ENCODE peak calls at places on chromosome 2, in nine cellular contexts. One of them, this sample, is unnamed. For H3K36me3, the result is how much of the 10 kb centered on the place peaks cover.

GRCh38 chr2:159903404-159904126 is 105.6 kb upstream of the CD302 start:
- DNase-seq in mammary epithelial cell: no peak
- DNase-seq in Karpas-422: no peak
- DNase-seq in pancreas: no peak
- DNase-seq in tibial artery: peak
- DNase-seq in breast epithelium: peak
- DNase-seq in spleen: peak
- DNase-seq in tibial nerve: no peak
- DNase-seq in endodermal cell: no peak
- DNase-seq in this sample: no peak

GRCh38 chr2:222424281-222424728 is at the start of gene SGPP2:
- DNase-seq in spleen: peak
- DNase-seq in pancreas: peak
- DNase-seq in breast epithelium: no peak
- DNase-seq in Karpas-422: no peak
- DNase-seq in mammary epithelial cell: no peak
- DNase-seq in tibial artery: no peak
- DNase-seq in tibial nerve: no peak
- DNase-seq in endodermal cell: peak
- DNase-seq in this sample: no peak

GRCh38 chr2:238695538-238695937 is 152.3 kb upstream of the TWIST2 start:
- DNase-seq in breast epithelium: no peak
- DNase-seq in pancreas: no peak
- DNase-seq in tibial nerve: no peak
- DNase-seq in mammary epithelial cell: no peak
- DNase-seq in endodermal cell: no peak
- DNase-seq in tibial artery: no peak
- DNase-seq in spleen: no peak
- DNase-seq in Karpas-422: no peak
- DNase-seq in this sample: no peak

GRCh38 chr2:1830936-1831616 is 86.8 kb upstream of the PXDN start:
- DNase-seq in endodermal cell: no peak
- DNase-seq in Karpas-422: no peak
- DNase-seq in tibial artery: no peak
- DNase-seq in spleen: no peak
- DNase-seq in mammary epithelial cell: no peak
- DNase-seq in breast epithelium: no peak
- DNase-seq in pancreas: no peak
- DNase-seq in tibial nerve: no peak
- DNase-seq in this sample: no peak

GRCh38 chr2:241869087-241869961 is at the start of gene RTP5:
- DNase-seq in pancreas: peak
- DNase-seq in tibial nerve: no peak
- DNase-seq in tibial artery: no peak
- DNase-seq in Karpas-422: no peak
- DNase-seq in endodermal cell: no peak
- DNase-seq in spleen: no peak
- DNase-seq in breast epithelium: no peak
- DNase-seq in mammary epithelial cell: no peak
- DNase-seq in this sample: peak

GRCh38 chr2:68946117-68946516 is 6.6 kb downstream of the GKN2 start:
- DNase-seq in spleen: no peak
- DNase-seq in tibial nerve: no peak
- DNase-seq in endodermal cell: no peak
- DNase-seq in breast epithelium: no peak
- DNase-seq in Karpas-422: no peak
- DNase-seq in mammary epithelial cell: no peak
- DNase-seq in tibial artery: no peak
- DNase-seq in pancreas: no peak
- DNase-seq in this sample: no peak

GRCh38 chr2:11503354-11503927 is 30.4 kb upstream of the GREB1 start:
- DNase-seq in pancreas: no peak
- DNase-seq in mammary epithelial cell: no peak
- DNase-seq in breast epithelium: no peak
- DNase-seq in endodermal cell: no peak
- DNase-seq in Karpas-422: no peak
- DNase-seq in tibial nerve: no peak
- DNase-seq in spleen: no peak
- DNase-seq in tibial artery: no peak
- DNase-seq in this sample: no peak

GRCh38 chr2:160365691-160366367 is 127.8 kb downstream of the RBMS1 start:
- DNase-seq in spleen: no peak
- DNase-seq in breast epithelium: no peak
- DNase-seq in Karpas-422: no peak
- DNase-seq in endodermal cell: no peak
- DNase-seq in mammary epithelial cell: no peak
- DNase-seq in tibial nerve: peak
- DNase-seq in tibial artery: peak
- DNase-seq in pancreas: peak
- DNase-seq in this sample: peak

GRCh38 chr2:216316743-216317142 is 55.5 kb downstream of the MARCHF4 start:
- DNase-seq in tibial nerve: no peak
- DNase-seq in pancreas: no peak
- DNase-seq in Karpas-422: no peak
- DNase-seq in endodermal cell: peak
- DNase-seq in breast epithelium: no peak
- DNase-seq in tibial artery: no peak
- DNase-seq in mammary epithelial cell: peak
- DNase-seq in spleen: no peak
- DNase-seq in this sample: no peak

GRCh38 chr2:40746150-40746549 is 294.3 kb upstream of the SLC8A1 start:
- DNase-seq in mammary epithelial cell: no peak
- DNase-seq in Karpas-422: peak
- DNase-seq in tibial artery: no peak
- DNase-seq in pancreas: no peak
- DNase-seq in tibial nerve: no peak
- DNase-seq in breast epithelium: no peak
- DNase-seq in spleen: no peak
- DNase-seq in endodermal cell: no peak
- DNase-seq in this sample: peak

GRCh38 chr2:119011162-119011909 is 69.3 kb downstream of the MARCO start:
- DNase-seq in pancreas: peak
- DNase-seq in spleen: no peak
- DNase-seq in Karpas-422: no peak
- DNase-seq in mammary epithelial cell: no peak
- DNase-seq in endodermal cell: peak
- DNase-seq in tibial artery: no peak
- DNase-seq in breast epithelium: no peak
- DNase-seq in tibial nerve: no peak
- DNase-seq in this sample: peak

GRCh38 chr2:126244937-126245336 is 411.0 kb upstream of the GYPC start:
- DNase-seq in spleen: no peak
- DNase-seq in endodermal cell: peak
- DNase-seq in tibial artery: no peak
- DNase-seq in Karpas-422: peak
- DNase-seq in tibial nerve: peak
- DNase-seq in mammary epithelial cell: no peak
- DNase-seq in pancreas: peak
- DNase-seq in breast epithelium: no peak
- DNase-seq in this sample: no peak

GRCh38 chr2:165857881-165858280 is 63.8 kb upstream of the GALNT3 start:
- DNase-seq in endodermal cell: no peak
- DNase-seq in spleen: no peak
- DNase-seq in pancreas: no peak
- DNase-seq in mammary epithelial cell: no peak
- DNase-seq in breast epithelium: no peak
- DNase-seq in tibial nerve: no peak
- DNase-seq in tibial artery: no peak
- DNase-seq in Karpas-422: no peak
- DNase-seq in this sample: no peak

GRCh38 chr2:228426502-228427216 is 245.2 kb upstream of the SPHKAP start:
- DNase-seq in pancreas: no peak
- DNase-seq in tibial artery: no peak
- DNase-seq in mammary epithelial cell: no peak
- DNase-seq in breast epithelium: no peak
- DNase-seq in tibial nerve: no peak
- DNase-seq in Karpas-422: no peak
- DNase-seq in endodermal cell: no peak
- DNase-seq in spleen: no peak
- DNase-seq in this sample: no peak

GRCh38 chr2:223383315-223383714 is 218.8 kb downstream of the SCG2 start:
- DNase-seq in tibial artery: no peak
- DNase-seq in endodermal cell: no peak
- DNase-seq in spleen: no peak
- DNase-seq in breast epithelium: no peak
- DNase-seq in Karpas-422: no peak
- DNase-seq in mammary epithelial cell: no peak
- DNase-seq in tibial nerve: no peak
- DNase-seq in pancreas: no peak
- DNase-seq in this sample: no peak

GRCh38 chr2:135790423-135790822 is 46.6 kb downstream of the LCT start:
- DNase-seq in breast epithelium: no peak
- DNase-seq in Karpas-422: no peak
- DNase-seq in endodermal cell: no peak
- DNase-seq in tibial nerve: no peak
- DNase-seq in tibial artery: no peak
- DNase-seq in spleen: no peak
- DNase-seq in pancreas: no peak
- DNase-seq in mammary epithelial cell: no peak
- DNase-seq in this sample: no peak

GRCh38 chr2:107072150-107072940 is 186.4 kb upstream of the ST6GAL2 start:
- DNase-seq in tibial nerve: no peak
- DNase-seq in tibial artery: no peak
- DNase-seq in mammary epithelial cell: no peak
- DNase-seq in Karpas-422: no peak
- DNase-seq in endodermal cell: no peak
- DNase-seq in pancreas: no peak
- DNase-seq in breast epithelium: peak
- DNase-seq in spleen: no peak
- DNase-seq in this sample: no peak

GRCh38 chr2:46858697-46859080 is 56.9 kb downstream of the MCFD2 start:
- DNase-seq in Karpas-422: no peak
- DNase-seq in spleen: no peak
- DNase-seq in breast epithelium: no peak
- DNase-seq in mammary epithelial cell: peak
- DNase-seq in pancreas: no peak
- DNase-seq in tibial nerve: no peak
- DNase-seq in tibial artery: no peak
- DNase-seq in endodermal cell: no peak
- DNase-seq in this sample: no peak

GRCh38 chr2:233556756-233557736 is 9.5 kb downstream of the USP40 start:
- DNase-seq in endodermal cell: no peak
- DNase-seq in tibial nerve: no peak
- DNase-seq in tibial artery: no peak
- DNase-seq in pancreas: no peak
- DNase-seq in Karpas-422: no peak
- DNase-seq in mammary epithelial cell: peak
- DNase-seq in spleen: no peak
- DNase-seq in breast epithelium: no peak
- DNase-seq in this sample: no peak

GRCh38 chr2:37201766-37202165 is 5.5 kb downstream of the CEBPZOS start:
- DNase-seq in pancreas: no peak
- DNase-seq in tibial nerve: no peak
- DNase-seq in endodermal cell: no peak
- DNase-seq in mammary epithelial cell: no peak
- DNase-seq in tibial artery: no peak
- DNase-seq in breast epithelium: no peak
- DNase-seq in Karpas-422: peak
- DNase-seq in spleen: no peak
- DNase-seq in this sample: no peak

GRCh38 chr2:163613155-163613554 is 122.7 kb downstream of the FIGN start:
- DNase-seq in mammary epithelial cell: no peak
- DNase-seq in spleen: no peak
- DNase-seq in pancreas: no peak
- DNase-seq in Karpas-422: no peak
- DNase-seq in tibial nerve: no peak
- DNase-seq in breast epithelium: no peak
- DNase-seq in endodermal cell: no peak
- DNase-seq in tibial artery: no peak
- DNase-seq in this sample: no peak
- H3K4me3 ChIP-seq in mammary epithelial cell: no peak
- H3K4me3 ChIP-seq in spleen: no peak
- H3K4me3 ChIP-seq in pancreas: no peak
- H3K4me3 ChIP-seq in Karpas-422: no peak
- H3K4me3 ChIP-seq in tibial nerve: no peak
- H3K4me3 ChIP-seq in breast epithelium: no peak
- H3K4me3 ChIP-seq in endodermal cell: no peak
- H3K4me3 ChIP-seq in tibial artery: no peak
- H3K4me3 ChIP-seq in this sample: no peak

GRCh38 chr2:45720210-45720609 is 68.7 kb downstream of the PRKCE start:
- DNase-seq in tibial artery: no peak
- DNase-seq in endodermal cell: no peak
- DNase-seq in Karpas-422: no peak
- DNase-seq in tibial nerve: no peak
- DNase-seq in spleen: no peak
- DNase-seq in mammary epithelial cell: no peak
- DNase-seq in pancreas: no peak
- DNase-seq in breast epithelium: no peak
- DNase-seq in this sample: no peak
- H3K36me3 ChIP-seq in tibial artery: under half
- H3K36me3 ChIP-seq in endodermal cell: under half
- H3K36me3 ChIP-seq in Karpas-422: under half
- H3K36me3 ChIP-seq in tibial nerve: under half
- H3K36me3 ChIP-seq in spleen: under half
- H3K36me3 ChIP-seq in mammary epithelial cell: under half
- H3K36me3 ChIP-seq in pancreas: under half
- H3K36me3 ChIP-seq in breast epithelium: under half
- H3K36me3 ChIP-seq in this sample: under half

DNA sequence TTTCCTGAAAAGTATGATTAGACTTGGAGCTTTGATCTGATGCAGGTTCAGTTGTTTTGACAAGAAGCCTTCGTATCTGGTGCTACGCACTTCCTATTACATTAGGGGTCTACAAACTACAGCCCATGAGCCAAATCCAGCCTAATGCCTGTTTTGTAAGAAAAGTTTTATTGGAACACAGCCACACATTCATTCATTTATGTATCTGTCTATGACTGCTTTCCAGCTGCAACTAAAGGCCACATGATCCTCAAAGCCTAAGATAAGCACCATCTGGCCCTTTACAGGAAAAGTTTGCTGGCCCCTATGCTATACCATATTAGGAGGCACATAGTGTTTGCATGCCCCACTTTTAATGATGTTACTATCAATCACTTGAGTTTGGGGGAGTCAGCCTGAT is 26.0 kb downstream of the EIF2AK3 start:
- DNase-seq in tibial artery: no peak
- DNase-seq in endodermal cell: no peak
- DNase-seq in pancreas: no peak
- DNase-seq in spleen: no peak
- DNase-seq in mammary epithelial cell: no peak
- DNase-seq in tibial nerve: no peak
- DNase-seq in breast epithelium: no peak
- DNase-seq in Karpas-422: no peak
- DNase-seq in this sample: no peak
- H3K27ac ChIP-seq in tibial artery: no peak
- H3K27ac ChIP-seq in endodermal cell: no peak
- H3K27ac ChIP-seq in pancreas: no peak
- H3K27ac ChIP-seq in spleen: peak
- H3K27ac ChIP-seq in mammary epithelial cell: no peak
- H3K27ac ChIP-seq in tibial nerve: peak
- H3K27ac ChIP-seq in breast epithelium: peak
- H3K27ac ChIP-seq in Karpas-422: peak
- H3K27ac ChIP-seq in this sample: peak

DNA sequence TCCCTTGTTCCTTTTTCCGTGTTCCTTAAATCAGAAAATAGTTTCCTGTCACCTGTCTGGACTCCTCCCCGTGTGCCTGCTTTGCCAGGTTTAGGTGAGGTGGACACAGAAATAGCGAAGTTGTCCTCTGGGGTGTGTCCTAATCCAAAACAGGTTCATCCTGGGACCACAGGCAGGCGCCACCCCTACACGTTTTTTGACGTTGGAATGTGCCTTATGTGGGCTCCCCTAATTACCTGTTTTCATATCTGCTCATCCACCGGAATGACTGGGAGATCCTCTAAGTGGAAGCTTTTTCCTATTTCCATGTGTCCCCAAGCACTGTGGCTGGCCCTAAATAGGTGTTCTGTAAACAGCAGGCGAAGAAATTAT is 49.0 kb upstream of the PAIP2B start:
- DNase-seq in pancreas: no peak
- DNase-seq in tibial artery: no peak
- DNase-seq in mammary epithelial cell: no peak
- DNase-seq in Karpas-422: no peak
- DNase-seq in tibial nerve: no peak
- DNase-seq in endodermal cell: no peak
- DNase-seq in breast epithelium: no peak
- DNase-seq in spleen: no peak
- DNase-seq in this sample: no peak
- H3K4me3 ChIP-seq in pancreas: no peak
- H3K4me3 ChIP-seq in tibial artery: peak
- H3K4me3 ChIP-seq in mammary epithelial cell: peak
- H3K4me3 ChIP-seq in Karpas-422: no peak
- H3K4me3 ChIP-seq in tibial nerve: peak
- H3K4me3 ChIP-seq in endodermal cell: peak
- H3K4me3 ChIP-seq in breast epithelium: peak
- H3K4me3 ChIP-seq in spleen: no peak
- H3K4me3 ChIP-seq in this sample: peak